ENCODE peak calls at places on chromosomes 4 and X, in four cellular contexts. One of them, this sample, is unnamed.

GRCh38 chr4:3429651-3430050 is 12.1 kb upstream of the HGFAC start:
- DNase-seq in HepG2: no peak
- DNase-seq in GM12878: no peak
- DNase-seq in H1: no peak
- DNase-seq in this sample: no peak

GRCh38 chr4:128570380-128570779 is 239.1 kb upstream of the JADE1 start:
- DNase-seq in GM12878: no peak
- DNase-seq in H1: no peak
- DNase-seq in HepG2: no peak
- DNase-seq in this sample: no peak

GRCh38 chr4:89674876-89675459 is 162.0 kb downstream of the SNCA start:
- DNase-seq in HepG2: peak
- DNase-seq in GM12878: no peak
- DNase-seq in H1: no peak
- DNase-seq in this sample: no peak

GRCh38 chr4:117324851-117325491 is 239.6 kb upstream of the TRAM1L1 start:
- DNase-seq in H1: no peak
- DNase-seq in GM12878: no peak
- DNase-seq in HepG2: no peak
- DNase-seq in this sample: no peak

GRCh38 chr4:13484749-13485345 is 707 bp upstream of the RAB28 start:
- DNase-seq in H1: no peak
- DNase-seq in GM12878: no peak
- DNase-seq in HepG2: peak
- DNase-seq in this sample: no peak

GRCh38 chrX:45472968-45473367 is 272.3 kb upstream of the DIPK2B start:
- DNase-seq in GM12878: no peak
- DNase-seq in HepG2: no peak
- DNase-seq in H1: no peak
- DNase-seq in this sample: no peak

GRCh38 chr4:110198472-110199419 is at the start of gene ELOVL6:
- DNase-seq in HepG2: peak
- DNase-seq in GM12878: peak
- DNase-seq in H1: peak
- DNase-seq in this sample: peak

GRCh38 chr4:83618991-83619390 is 83.1 kb downstream of the GPAT3 start:
- DNase-seq in H1: no peak
- DNase-seq in HepG2: no peak
- DNase-seq in GM12878: no peak
- DNase-seq in this sample: no peak

GRCh38 chrX:36898301-36898700 is 109.9 kb upstream of the FAM47C start:
- DNase-seq in H1: no peak
- DNase-seq in GM12878: no peak
- DNase-seq in HepG2: peak
- DNase-seq in this sample: peak

GRCh38 chr4:184416913-184417734 is 57.2 kb downstream of the IRF2 start:
- DNase-seq in H1: no peak
- DNase-seq in HepG2: no peak
- DNase-seq in GM12878: peak
- DNase-seq in this sample: no peak

GRCh38 chrX:136260801-136261200 is 9.6 kb upstream of the MAP7D3 start:
- DNase-seq in GM12878: no peak
- DNase-seq in H1: no peak
- DNase-seq in HepG2: no peak
- DNase-seq in this sample: no peak

GRCh38 chrX:94662665-94663064 is 988.7 kb downstream of the FAM133A start:
- DNase-seq in GM12878: no peak
- DNase-seq in HepG2: no peak
- DNase-seq in H1: no peak
- DNase-seq in this sample: no peak

GRCh38 chr4:158965208-158965607 is 137.7 kb upstream of the RAPGEF2 start:
- DNase-seq in HepG2: no peak
- DNase-seq in H1: no peak
- DNase-seq in GM12878: no peak
- DNase-seq in this sample: no peak

GRCh38 chr4:924107-925096 is 7.7 kb downstream of the GAK start:
- DNase-seq in H1: no peak
- DNase-seq in GM12878: peak
- DNase-seq in HepG2: no peak
- DNase-seq in this sample: peak

GRCh38 chrX:150375243-150375642 is 12.1 kb downstream of the MAMLD1 start:
- DNase-seq in HepG2: no peak
- DNase-seq in H1: no peak
- DNase-seq in GM12878: no peak
- DNase-seq in this sample: no peak

GRCh38 chr4:184265566-184266351 is 48.1 kb upstream of the ENPP6 start:
- DNase-seq in GM12878: no peak
- DNase-seq in H1: peak
- DNase-seq in HepG2: no peak
- DNase-seq in this sample: no peak

GRCh38 chr4:105620640-105621323 is 68.4 kb downstream of the ARHGEF38 start:
- DNase-seq in H1: no peak
- DNase-seq in HepG2: no peak
- DNase-seq in GM12878: no peak
- DNase-seq in this sample: no peak

GRCh38 chrX:50910685-50911176 is at the start of gene BMP15:
- DNase-seq in H1: no peak
- DNase-seq in GM12878: no peak
- DNase-seq in HepG2: no peak
- DNase-seq in this sample: no peak

DNA sequence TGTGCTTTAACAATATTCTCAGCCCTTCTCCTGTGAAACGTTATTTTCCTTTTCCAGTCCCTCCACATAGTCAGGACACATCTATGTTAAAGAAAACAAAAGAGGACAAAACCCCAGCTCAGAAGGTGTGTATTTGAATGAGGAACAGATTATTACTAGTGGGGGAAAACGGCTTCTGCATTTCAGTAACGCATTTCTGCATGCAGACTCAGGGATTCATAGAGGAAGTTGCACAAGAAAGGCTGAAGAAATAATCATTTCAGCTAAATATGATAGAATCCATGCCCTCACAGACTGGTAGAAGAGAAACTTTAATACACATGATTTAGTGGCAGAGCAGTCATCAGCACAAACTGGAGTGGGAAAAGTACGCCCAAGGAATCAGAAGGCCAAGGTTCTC is 270.8 kb upstream of the FGF13 start:
- DNase-seq in GM12878: no peak
- DNase-seq in H1: no peak
- DNase-seq in HepG2: no peak
- DNase-seq in this sample: no peak
- TF ChIP-seq CTCF in GM12878: no peak
- TF ChIP-seq CTCF in H1: no peak
- TF ChIP-seq CTCF in HepG2: no peak
- TF ChIP-seq CTCF in this sample: no peak

GRCh38 chr4:24965627-24966026 is 52.8 kb upstream of the CCDC149 start:
- DNase-seq in H1: peak
- DNase-seq in GM12878: no peak
- DNase-seq in HepG2: no peak
- DNase-seq in this sample: no peak
- TF ChIP-seq RAD21 in H1: no peak
- TF ChIP-seq RAD21 in GM12878: no peak
- TF ChIP-seq RAD21 in HepG2: no peak
- TF ChIP-seq RAD21 in this sample: no peak

GRCh38 chr4:73485596-73485995 is 4.1 kb downstream of the AFM start:
- DNase-seq in HepG2: no peak
- DNase-seq in H1: no peak
- DNase-seq in GM12878: no peak
- DNase-seq in this sample: no peak

GRCh38 chr4:73486497-73486896 is 5.0 kb downstream of the AFM start:
- DNase-seq in GM12878: no peak
- DNase-seq in HepG2: no peak
- DNase-seq in H1: no peak
- DNase-seq in this sample: no peak

GRCh38 chr4:73487233-73487632 is 5.7 kb downstream of the AFM start:
- DNase-seq in GM12878: no peak
- DNase-seq in H1: no peak
- DNase-seq in HepG2: no peak
- DNase-seq in this sample: no peak

GRCh38 chr4:73481356-73481755 is at the start of gene AFM:
- DNase-seq in HepG2: peak
- DNase-seq in GM12878: no peak
- DNase-seq in H1: no peak
- DNase-seq in this sample: no peak

DNA sequence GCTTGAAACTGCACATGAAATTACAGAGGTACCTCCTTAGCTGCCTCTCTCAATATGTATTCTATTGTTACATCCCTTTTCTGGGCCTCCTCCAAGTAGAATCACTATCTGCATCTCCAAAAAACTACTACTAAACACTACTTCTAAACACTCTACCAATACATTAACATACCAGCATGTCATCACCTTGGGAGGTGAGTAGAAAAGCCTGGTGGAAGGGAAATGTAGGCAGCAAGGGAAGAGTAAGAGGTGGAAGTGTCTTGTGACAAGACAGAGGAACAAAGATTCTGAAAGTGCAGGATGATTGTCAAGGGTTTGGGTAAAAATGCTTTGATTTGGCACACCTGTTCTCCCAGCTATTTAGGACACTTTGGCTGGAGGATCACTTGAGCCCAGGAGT is 3.5 kb downstream of the AFM start:
- DNase-seq in GM12878: no peak
- DNase-seq in HepG2: no peak
- DNase-seq in H1: no peak
- DNase-seq in this sample: no peak
- TF ChIP-seq GABPA in GM12878: no peak
- TF ChIP-seq GABPA in HepG2: no peak
- TF ChIP-seq GABPA in H1: no peak
- TF ChIP-seq GABPA in this sample: no peak

GRCh38 chr4:79780129-79780528 is 292.9 kb downstream of the ANTXR2 start:
- DNase-seq in GM12878: no peak
- DNase-seq in HepG2: no peak
- DNase-seq in H1: no peak
- DNase-seq in this sample: no peak
- TF ChIP-seq CTCF in GM12878: no peak
- TF ChIP-seq CTCF in HepG2: no peak
- TF ChIP-seq CTCF in H1: no peak
- TF ChIP-seq CTCF in this sample: no peak

DNA sequence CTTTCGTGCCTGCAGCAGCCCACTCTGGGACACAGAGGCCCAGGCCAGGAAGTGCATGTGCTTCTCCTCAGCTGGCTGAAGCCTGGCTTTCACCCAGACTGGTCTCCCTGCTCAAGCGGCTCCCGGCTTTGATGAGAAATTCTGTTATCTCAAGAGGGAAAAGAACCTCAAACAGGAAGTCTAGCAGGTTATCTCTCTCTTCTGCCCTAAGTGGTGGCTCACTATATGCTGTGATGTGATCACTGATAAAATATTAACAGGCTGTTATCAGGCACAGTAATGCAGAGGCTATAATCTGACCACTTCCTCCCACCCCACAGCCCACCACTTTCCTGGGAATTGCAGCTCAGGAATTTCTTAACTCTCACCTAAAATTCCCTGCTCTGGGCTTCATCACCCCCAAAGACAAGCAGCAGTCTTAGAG is 13.3 kb downstream of the CLDN2 start:
- DNase-seq in GM12878: no peak
- DNase-seq in H1: no peak
- DNase-seq in HepG2: peak
- DNase-seq in this sample: peak
- TF ChIP-seq RAD21 in GM12878: no peak
- TF ChIP-seq RAD21 in H1: no peak
- TF ChIP-seq RAD21 in HepG2: no peak
- TF ChIP-seq RAD21 in this sample: no peak

GRCh38 chr4:186886759-186887158 is 163.1 kb upstream of the FAT1 start:
- DNase-seq in H1: no peak
- DNase-seq in HepG2: no peak
- DNase-seq in GM12878: no peak
- DNase-seq in this sample: no peak

GRCh38 chr4:186887211-186887785 is 163.6 kb upstream of the FAT1 start:
- DNase-seq in HepG2: no peak
- DNase-seq in GM12878: no peak
- DNase-seq in H1: no peak
- DNase-seq in this sample: no peak

GRCh38 chr4:186889876-186890643 is 166.4 kb upstream of the FAT1 start:
- DNase-seq in HepG2: no peak
- DNase-seq in GM12878: no peak
- DNase-seq in H1: no peak
- DNase-seq in this sample: no peak

GRCh38 chr4:186891859-186892486 is 168.3 kb upstream of the FAT1 start:
- DNase-seq in HepG2: no peak
- DNase-seq in H1: no peak
- DNase-seq in GM12878: no peak
- DNase-seq in this sample: no peak
- TF ChIP-seq GABPA in HepG2: no peak
- TF ChIP-seq GABPA in H1: no peak
- TF ChIP-seq GABPA in GM12878: no peak
- TF ChIP-seq GABPA in this sample: no peak

GRCh38 chrX:81414630-81415029 is 212.7 kb downstream of the SH3BGRL start:
- DNase-seq in H1: no peak
- DNase-seq in HepG2: no peak
- DNase-seq in GM12878: no peak
- DNase-seq in this sample: no peak
- TF ChIP-seq CTCF in H1: no peak
- TF ChIP-seq CTCF in HepG2: no peak
- TF ChIP-seq CTCF in GM12878: no peak
- TF ChIP-seq CTCF in this sample: peak

GRCh38 chr4:145618210-145618911 is 824 bp upstream of the MMAA start:
- DNase-seq in HepG2: no peak
- DNase-seq in H1: no peak
- DNase-seq in GM12878: no peak
- DNase-seq in this sample: peak
- TF ChIP-seq RAD21 in HepG2: no peak
- TF ChIP-seq RAD21 in H1: no peak
- TF ChIP-seq RAD21 in GM12878: no peak
- TF ChIP-seq RAD21 in this sample: no peak

GRCh38 chrX:42023122-42023521 is 99.8 kb upstream of the CASK start:
- DNase-seq in H1: no peak
- DNase-seq in GM12878: no peak
- DNase-seq in HepG2: no peak
- DNase-seq in this sample: no peak

GRCh38 chrX:42027367-42028025 is 104.1 kb upstream of the CASK start:
- DNase-seq in HepG2: peak
- DNase-seq in H1: no peak
- DNase-seq in GM12878: peak
- DNase-seq in this sample: no peak

GRCh38 chrX:42022158-42022557 is 98.8 kb upstream of the CASK start:
- DNase-seq in HepG2: no peak
- DNase-seq in H1: no peak
- DNase-seq in GM12878: no peak
- DNase-seq in this sample: no peak

GRCh38 chrX:42025861-42026260 is 102.5 kb upstream of the CASK start:
- DNase-seq in H1: no peak
- DNase-seq in HepG2: no peak
- DNase-seq in GM12878: no peak
- DNase-seq in this sample: no peak

DNA sequence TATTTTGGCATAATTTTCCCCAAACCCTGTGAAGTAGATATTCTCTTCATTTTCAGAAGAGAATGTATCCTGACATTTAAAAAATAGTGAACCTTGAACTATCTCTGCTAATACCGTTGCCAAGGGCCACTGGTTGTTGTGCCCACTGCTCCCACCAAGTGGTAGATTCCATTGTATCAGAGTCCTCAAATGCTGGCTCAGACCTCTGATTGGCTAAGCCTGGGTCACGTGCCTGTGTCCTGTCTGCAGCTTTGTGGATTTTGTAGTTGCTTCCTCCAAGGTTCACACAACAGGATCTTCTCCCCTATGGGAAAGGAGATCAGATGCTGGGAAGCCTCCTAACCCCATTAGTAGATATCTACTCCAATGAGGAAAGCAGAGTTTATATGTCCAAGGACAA is 104.8 kb upstream of the CASK start:
- DNase-seq in HepG2: peak
- DNase-seq in GM12878: no peak
- DNase-seq in H1: no peak
- DNase-seq in this sample: peak
- TF ChIP-seq GABPA in HepG2: no peak
- TF ChIP-seq GABPA in GM12878: no peak
- TF ChIP-seq GABPA in H1: no peak
- TF ChIP-seq GABPA in this sample: no peak

This sample was measured in SK-N-SH.